ENCODE peak calls at places on chromosomes 7 and 10, in eight cellular contexts. A is heart right ventricle, D is body of pancreas, R is psoas muscle, B is prostate gland, O is fibroblast of lung, F is GM23248, I is spleen. X is an unnamed sample.

GRCh38 chr7:133434246-133434865 is 181.5 kb downstream of the EXOC4 start:
- DNase-seq in A (no peak), D (no peak), R (no peak), B (no peak), O (peak; percentile 30), F (peak; percentile 63), I (no peak), X (no peak)

GRCh38 chr10:48451969-48452878 is 145.7 kb downstream of the MAPK8 start:
- DNase-seq in A (no peak), D (no peak), R (peak; percentile 28), B (no peak), O (no peak), F (no peak), I (peak; percentile 35), X (peak; percentile 38)

GRCh38 chr7:20737840-20738448 is 48.7 kb downstream of the SP8 start:
- DNase-seq in A (no peak), D (no peak), R (no peak), B (no peak), O (no peak), F (no peak), I (no peak), X (no peak)

GRCh38 chr10:17041626-17042520 is 87.7 kb downstream of the CUBN start:
- DNase-seq in A (no peak), D (no peak), R (no peak), B (no peak), O (peak; percentile 24), F (no peak), I (no peak), X (no peak)

GRCh38 chr7:131097662-131098376 is 229.9 kb upstream of the MKLN1 start:
- DNase-seq in A (no peak), D (no peak), R (no peak), B (no peak), O (no peak), F (no peak), I (no peak), X (no peak)

GRCh38 chr10:49760789-49761188 is 1.3 kb downstream of the OGDHL start:
- DNase-seq in A (no peak), D (no peak), R (no peak), B (no peak), O (no peak), F (no peak), I (peak; percentile 66), X (peak; percentile 39)

GRCh38 chr10:96235326-96236089 is 35.9 kb downstream of the BLNK start:
- DNase-seq in A (no peak), D (no peak), R (no peak), B (no peak), O (no peak), F (no peak), I (no peak), X (no peak)

GRCh38 chr10:79081353-79082034 is 12.7 kb downstream of the ZMIZ1 start:
- DNase-seq in A (no peak), D (no peak), R (peak; percentile 92), B (no peak), O (peak; percentile 97), F (peak; percentile 97), I (no peak), X (no peak)

GRCh38 chr10:92052741-92053140 is 129.2 kb downstream of the BTAF1 start:
- DNase-seq in A (no peak), D (no peak), R (no peak), B (no peak), O (no peak), F (no peak), I (no peak), X (peak; percentile 18)

GRCh38 chr7:129609666-129610065 is 1.9 kb upstream of the NRF1 start:
- DNase-seq in A (no peak), D (no peak), R (no peak), B (no peak), O (peak; percentile 25), F (peak; percentile 61), I (no peak), X (no peak)

GRCh38 chr10:80205478-80206276 is at the start of gene ANXA11:
- DNase-seq in A (peak; percentile 88), D (peak; percentile 91), R (peak; percentile 91), B (peak; percentile 84), O (peak; percentile 61), F (peak; percentile 86), I (peak; percentile 96), X (peak; percentile 97)

GRCh38 chr7:97064972-97065587 is 40.4 kb upstream of the DLX5 start:
- DNase-seq in A (no peak), D (peak; percentile 13), R (no peak), B (peak; percentile 12), O (peak; percentile 30), F (peak; percentile 65), I (no peak), X (peak; percentile 71)

GRCh38 chr7:4751398-4751947 is 23.9 kb upstream of the AP5Z1 start:
- DNase-seq in A (no peak), D (peak; percentile 34), R (no peak), B (no peak), O (no peak), F (no peak), I (no peak), X (no peak)

GRCh38 chr7:2982831-2983230 is 60.8 kb downstream of the CARD11 start:
- DNase-seq in A (no peak), D (no peak), R (no peak), B (no peak), O (no peak), F (no peak), I (peak; percentile 90), X (no peak)

GRCh38 chr7:36682102-36682501 is 42.2 kb downstream of the AOAH start:
- DNase-seq in A (no peak), D (no peak), R (no peak), B (no peak), O (no peak), F (no peak), I (no peak), X (no peak)

GRCh38 chr10:67288688-67289410 is 363.0 kb downstream of the LRRTM3 start:
- DNase-seq in A (no peak), D (no peak), R (no peak), B (no peak), O (no peak), F (no peak), I (no peak), X (no peak)

GRCh38 chr7:104656467-104656866 is 328.1 kb downstream of the LHFPL3 start:
- DNase-seq in A (no peak), D (no peak), R (no peak), B (no peak), O (no peak), F (peak; percentile 8), I (no peak), X (no peak)

GRCh38 chr10:69731184-69731583 is 70.5 kb upstream of the COL13A1 start:
- DNase-seq in A (no peak), D (no peak), R (no peak), B (no peak), O (peak; percentile 83), F (peak; percentile 36), I (no peak), X (peak; percentile 52)

GRCh38 chr7:94288091-94288490 is 106.6 kb upstream of the COL1A2 start:
- DNase-seq in A (no peak), D (no peak), R (no peak), B (no peak), O (no peak), F (no peak), I (no peak), X (no peak)

GRCh38 chr7:33952824-33953223 is 47.5 kb downstream of the BMPER start:
- DNase-seq in A (no peak), D (no peak), R (no peak), B (no peak), O (peak; percentile 74), F (peak; percentile 63), I (no peak), X (no peak)

GRCh38 chr7:43204081-43204480 is 91.6 kb downstream of the HECW1 start:
- DNase-seq in A (no peak), D (no peak), R (no peak), B (no peak), O (peak; percentile 55), F (peak; percentile 73), I (no peak), X (no peak)

GRCh38 chr7:39133088-39133487 is 155.4 kb downstream of the POU6F2 start:
- DNase-seq in A (no peak), D (no peak), R (no peak), B (no peak), O (no peak), F (no peak), I (no peak), X (no peak)

GRCh38 chr10:8054498-8055407 is at the start of gene GATA3:
- DNase-seq in A (peak; percentile 68), D (no peak), R (peak; percentile 72), B (peak; percentile 91), O (peak; percentile 81), F (peak; percentile 46), I (peak; percentile 92), X (peak; percentile 92)

GRCh38 chr10:3807928-3808496 is 23.0 kb upstream of the KLF6 start:
- DNase-seq in A (peak; percentile 49), D (no peak), R (peak; percentile 81), B (no peak), O (no peak), F (no peak), I (no peak), X (no peak)

GRCh38 chr10:3806603-3807002 is 21.6 kb upstream of the KLF6 start:
- DNase-seq in A (no peak), D (no peak), R (no peak), B (no peak), O (peak; percentile 96), F (peak; percentile 98), I (no peak), X (no peak)

GRCh38 chr10:3805791-3806381 is 20.9 kb upstream of the KLF6 start:
- DNase-seq in A (peak; percentile 24), D (no peak), R (peak; percentile 65), B (no peak), O (peak; percentile 88), F (peak; percentile 93), I (peak; percentile 84), X (no peak)

GRCh38 chr10:3808689-3809199 is 23.7 kb upstream of the KLF6 start:
- DNase-seq in A (no peak), D (no peak), R (no peak), B (no peak), O (no peak), F (no peak), I (no peak), X (no peak)

GRCh38 chr10:3807221-3807927 is 22.4 kb upstream of the KLF6 start:
- DNase-seq in A (no peak), D (no peak), R (peak; percentile 45), B (no peak), O (peak; percentile 45), F (no peak), I (no peak), X (no peak)
- H3K4me3 ChIP-seq in A (no peak overlapping the region), D (no peak overlapping the region), R (peak overlapping the region; percentile 55), B (no peak overlapping the region), O (no peak overlapping the region), F (peak overlapping the region; percentile 16), I (no peak overlapping the region), X (no peak overlapping the region)

GRCh38 chr7:45863715-45864114 is 9.2 kb downstream of the CCDC201 start:
- DNase-seq in A (no peak), D (no peak), R (no peak), B (no peak), O (no peak), F (peak; percentile 33), I (no peak), X (peak; percentile 82)
- H3K27me3 ChIP-seq in A (peaks cover 17% of the 10 kb centered on the region), D (no peaks in the 10 kb centered on the region), R (peaks cover 11% of the 10 kb centered on the region), B (no peaks in the 10 kb centered on the region), O (peaks cover 4% of the 10 kb centered on the region), F (peaks cover 16% of the 10 kb centered on the region), I (no peaks in the 10 kb centered on the region), X (no peaks in the 10 kb centered on the region)

GRCh38 chr10:60098676-60099601 is 192.6 kb upstream of the CCDC6 start:
- DNase-seq in A (no peak), D (no peak), R (no peak), B (no peak), O (no peak), F (peak; percentile 8), I (no peak), X (no peak)
- H3K4me3 ChIP-seq in A (no peak overlapping the region), D (no peak overlapping the region), R (no peak overlapping the region), B (no peak overlapping the region), O (no peak overlapping the region), F (no peak overlapping the region), I (no peak overlapping the region), X (no peak overlapping the region)

GRCh38 chr7:143362126-143362961 is at the start of gene FAM131B:
- DNase-seq in A (no peak), D (no peak), R (no peak), B (no peak), O (no peak), F (peak; percentile 52), I (no peak), X (peak; percentile 98)
- H3K27me3 ChIP-seq in A (peaks cover 35% of the 10 kb centered on the region), D (no peaks in the 10 kb centered on the region), R (peaks cover 15% of the 10 kb centered on the region), B (peaks cover 10% of the 10 kb centered on the region), O (peaks cover 35% of the 10 kb centered on the region), F (peaks cover 37% of the 10 kb centered on the region), I (peaks cover 54% of the 10 kb centered on the region), X (peaks cover 18% of the 10 kb centered on the region)

X was measured in H7.